ENCODE peak calls at places on chromosomes 6 and 20, in four cellular contexts. Y, S, L and C are unnamed samples.

GRCh38 chr6:150250826-150251225 is 108.0 kb downstream of the PPP1R14C start:
- DNase-seq in Y (no peak), S (no peak), L (no peak), C (no peak)

GRCh38 chr20:4147319-4147718 is 132.0 kb upstream of the RNF24 start:
- DNase-seq in L (no peak), S (no peak), Y (peak), C (no peak)

GRCh38 chr20:62286493-62287064 is 16.2 kb upstream of the ADRM1 start:
- DNase-seq in Y (no peak), L (no peak), S (no peak), C (no peak)

GRCh38 chr6:154258064-154258757 is 98.4 kb downstream of the IPCEF1 start:
- DNase-seq in L (no peak), Y (no peak), S (no peak), C (no peak)

GRCh38 chr6:144411506-144412165 is 126.5 kb downstream of the UTRN start:
- DNase-seq in Y (no peak), L (no peak), S (no peak), C (no peak)

GRCh38 chr6:158703840-158704822 is 54.3 kb downstream of the SYTL3 start:
- DNase-seq in L (peak), S (peak), Y (peak), C (peak)

GRCh38 chr20:18692453-18692852 is 104.6 kb downstream of the DTD1 start:
- DNase-seq in L (no peak), S (no peak), Y (no peak), C (no peak)

GRCh38 chr6:49553353-49553752 is 2.9 kb downstream of the C6orf141 start:
- DNase-seq in L (no peak), S (no peak), Y (no peak), C (no peak)

GRCh38 chr6:72182337-72183246 is 296.2 kb downstream of the RIMS1 start:
- DNase-seq in S (no peak), Y (no peak), L (peak), C (no peak)

GRCh38 chr6:106444777-106445507 is 84.4 kb downstream of the CRYBG1 start:
- DNase-seq in L (no peak), Y (no peak), S (no peak), C (no peak)

GRCh38 chr6:170524188-170524535 is 28.9 kb downstream of the PSMB1 start:
- DNase-seq in S (no peak), L (no peak), Y (no peak), C (no peak)

GRCh38 chr6:36752886-36753506 is 55.4 kb downstream of the RAB44 start:
- DNase-seq in S (peak), Y (no peak), L (no peak), C (no peak)

GRCh38 chr6:17907467-17908229 is 79.8 kb downstream of the KIF13A start:
- DNase-seq in Y (peak), S (peak), L (no peak), C (peak)

DNA sequence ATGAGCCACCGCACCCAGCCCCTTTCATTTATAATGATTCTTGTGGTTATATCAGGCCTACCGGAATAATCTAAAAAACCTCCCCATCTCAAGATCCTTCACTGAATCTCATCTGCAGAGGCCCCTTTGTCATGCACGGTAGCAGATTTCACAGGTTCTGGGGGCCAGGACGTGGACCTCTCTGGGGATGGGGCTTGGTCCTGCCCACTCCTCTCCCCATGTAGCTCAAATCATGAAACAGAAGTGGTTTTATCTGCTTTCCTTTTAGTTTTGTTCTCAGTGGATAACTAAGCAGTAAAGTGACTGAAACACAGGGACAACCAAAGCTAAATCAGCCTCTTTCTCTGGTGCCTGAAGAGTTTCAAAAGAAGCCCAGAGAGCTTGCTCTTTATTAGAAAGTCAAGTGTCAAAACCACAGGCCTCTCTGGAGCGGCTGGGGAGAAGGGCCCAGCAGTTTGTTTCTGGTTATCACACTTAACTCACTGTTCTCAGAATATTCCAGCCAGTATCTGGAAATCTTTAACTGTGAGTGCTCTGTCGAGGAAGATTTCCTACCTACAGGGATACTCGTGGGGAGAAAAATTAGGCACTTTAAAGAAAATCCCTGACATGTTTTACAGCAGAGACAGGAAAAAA is 60.6 kb upstream of the FAM184A start:
- DNase-seq in Y (no peak), L (no peak), S (no peak), C (no peak)
- TF ChIP-seq EP300 in Y (no peak), L (no peak), S (no peak), C (no peak)

DNA sequence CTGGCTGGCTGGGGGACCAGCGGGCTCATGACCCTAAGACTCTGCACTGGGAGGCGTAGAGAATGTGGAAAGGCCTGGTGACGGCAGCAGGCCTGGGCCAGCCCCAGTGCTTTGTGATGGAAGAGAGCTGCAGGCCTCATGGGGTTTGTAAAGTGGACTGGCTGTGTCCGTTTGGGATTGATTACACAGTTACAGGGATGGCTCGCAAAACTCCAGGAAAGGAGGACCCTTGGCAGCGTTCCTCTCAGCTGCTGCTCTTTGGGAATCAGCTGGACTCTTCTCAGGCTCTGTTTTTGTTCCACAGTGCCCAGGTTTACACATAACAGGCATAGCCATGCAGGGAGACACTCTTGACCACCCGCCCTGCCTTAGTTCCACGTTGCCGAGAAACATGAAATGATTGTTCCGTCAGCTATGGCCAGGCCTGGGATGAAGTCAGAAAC is 89.0 kb downstream of the SLX4IP start:
- DNase-seq in Y (peak), S (peak), L (peak), C (peak)
- TF ChIP-seq EP300 in Y (peak), S (no peak), L (no peak), C (no peak)

GRCh38 chr6:52726193-52726542 is 37.1 kb downstream of the GSTA2 start:
- DNase-seq in L (no peak), Y (no peak), S (no peak), C (no peak)

GRCh38 chr6:52729594-52729993 is 33.7 kb downstream of the GSTA2 start:
- DNase-seq in L (no peak), S (no peak), Y (no peak), C (no peak)

GRCh38 chr6:52726741-52727535 is 36.3 kb downstream of the GSTA2 start:
- DNase-seq in L (no peak), S (no peak), Y (no peak), C (no peak)

GRCh38 chr6:52728394-52728793 is 34.9 kb downstream of the GSTA2 start:
- DNase-seq in L (no peak), Y (no peak), S (no peak), C (no peak)

DNA sequence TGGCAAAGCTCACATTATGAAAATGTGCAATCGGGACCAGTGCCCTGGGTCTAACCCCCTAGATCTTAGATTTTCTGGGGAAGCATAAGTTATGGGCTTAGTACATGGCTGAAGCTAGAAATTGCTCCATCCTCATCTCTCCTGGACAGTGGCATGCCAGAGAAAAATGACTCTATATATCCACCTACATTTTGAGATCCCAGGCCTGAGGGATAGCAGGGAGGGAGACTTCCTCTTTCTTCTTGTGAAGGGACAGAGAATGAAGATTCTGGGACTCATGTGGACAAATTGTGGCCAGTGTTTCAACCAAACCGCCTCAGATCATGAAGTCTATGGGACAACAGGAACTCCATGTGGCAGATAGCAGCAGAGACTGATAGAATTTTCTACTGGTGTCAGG is 35.4 kb downstream of the GSTA2 start:
- DNase-seq in L (no peak), S (no peak), Y (no peak), C (no peak)
- TF ChIP-seq EP300 in L (no peak), S (no peak), Y (no peak), C (no peak)

DNA sequence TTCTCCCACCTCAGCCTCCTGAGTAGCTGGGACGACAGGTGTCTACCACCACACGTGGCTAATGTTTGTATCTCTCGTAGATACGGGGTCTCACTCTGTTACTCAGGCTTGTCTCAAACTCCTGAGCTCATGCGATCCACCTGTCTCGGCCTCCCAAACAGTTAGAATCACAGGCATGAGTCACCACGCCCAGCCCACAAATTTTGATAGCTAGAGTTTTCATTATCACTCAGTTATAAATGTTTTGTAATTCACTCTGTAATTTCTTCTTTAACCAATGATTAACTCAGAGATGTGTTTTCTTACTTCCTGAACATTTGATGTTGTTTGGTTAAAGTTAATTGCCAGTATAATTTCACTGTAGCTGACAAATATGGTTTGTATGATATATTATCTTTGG is 249.3 kb downstream of the SMOC2 start:
- DNase-seq in Y (no peak), S (no peak), L (no peak), C (no peak)
- TF ChIP-seq EP300 in Y (no peak), S (no peak), L (no peak), C (no peak)

DNA sequence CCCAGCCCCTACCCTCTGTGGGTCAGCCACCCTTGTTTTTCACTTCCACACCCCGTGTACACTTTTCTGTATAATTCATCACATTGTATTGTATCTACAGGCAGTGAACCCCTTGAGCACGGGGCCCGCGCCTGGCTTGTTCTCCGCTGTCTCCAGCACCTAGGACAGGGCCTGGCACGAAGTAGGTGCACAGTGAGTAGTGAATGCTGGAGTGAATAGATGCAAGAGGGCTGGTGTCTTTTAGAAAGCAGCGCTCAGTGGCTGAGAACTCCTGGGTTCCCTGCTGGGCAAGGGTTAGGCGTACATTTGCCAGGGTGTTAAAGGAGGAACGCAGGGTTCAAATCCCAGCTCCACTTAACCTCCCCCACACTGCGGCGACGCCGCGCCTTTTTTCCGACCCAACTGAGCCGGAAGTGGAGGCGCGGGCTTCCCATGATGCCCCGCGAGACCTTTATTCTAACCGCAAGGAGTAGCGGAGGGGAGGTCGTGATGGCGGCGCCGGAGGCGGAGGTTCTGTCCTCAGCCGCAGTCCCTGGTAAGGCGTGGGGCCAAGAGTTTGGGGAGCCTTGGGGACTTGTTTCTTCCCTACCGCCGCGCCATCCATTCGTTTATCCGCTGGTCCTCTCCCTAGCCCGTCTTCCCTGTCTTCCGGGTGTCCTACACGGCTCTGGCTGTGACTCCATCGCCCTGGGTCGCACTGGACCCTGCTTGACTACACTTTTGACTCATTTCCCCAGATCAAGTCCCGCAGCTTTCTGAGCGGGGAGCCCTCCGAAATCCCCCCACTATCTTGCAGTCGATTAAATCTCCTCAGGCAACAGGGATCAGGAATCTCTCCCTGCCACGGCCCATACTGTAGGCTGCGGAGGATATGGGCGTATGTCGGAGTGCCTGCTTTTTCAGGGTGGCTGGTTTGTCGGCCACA is at the start of gene MAD2L1BP:
- DNase-seq in L (peak), Y (peak), S (peak), C (peak)
- TF ChIP-seq EP300 in L (no peak), Y (no peak), S (no peak), C (no peak)